ENCODE peak calls at places on chromosomes 16 and 17, in five cellular contexts. V is adrenal gland, C is uterus, D is lung, H is aorta. K is an unnamed sample.

GRCh38 chr17:38358586-38359513 is 7.2 kb downstream of the SOCS7 start:
- DNase-seq in V (no peak), C (no peak), D (no peak), H (no peak), K (no peak)

GRCh38 chr17:31598921-31599571 is 207.6 kb downstream of the RAB11FIP4 start:
- DNase-seq in V (no peak), C (no peak), D (no peak), H (no peak), K (no peak)

GRCh38 chr17:31919802-31920525 is 16.8 kb upstream of the SUZ12 start:
- DNase-seq in V (no peak), C (no peak), D (no peak), H (no peak), K (no peak)

GRCh38 chr17:54992797-54993639 is 24.5 kb downstream of the STXBP4 start:
- DNase-seq in V (no peak), C (no peak), D (no peak), H (no peak), K (no peak)

GRCh38 chr16:79316004-79316458 is 284.5 kb downstream of the MAF start:
- DNase-seq in V (no peak), C (no peak), D (no peak), H (no peak), K (no peak)

GRCh38 chr16:24834459-24835335 is 11.1 kb upstream of the SLC5A11 start:
- DNase-seq in V (no peak), C (no peak), D (no peak), H (no peak), K (peak; percentile 7)

GRCh38 chr16:67256701-67257230 is 8.0 kb downstream of the SLC9A5 start:
- DNase-seq in V (no peak), C (no peak), D (no peak), H (peak; percentile 59), K (no peak)

GRCh38 chr16:17511340-17511739 is 40.6 kb upstream of the XYLT1 start:
- DNase-seq in V (no peak), C (no peak), D (no peak), H (no peak), K (no peak)

GRCh38 chr17:40910441-40910841 is 25.4 kb upstream of the KRT20 start:
- DNase-seq in V (no peak), C (no peak), D (no peak), H (no peak), K (no peak)

GRCh38 chr17:31048780-31049179 is 46.0 kb upstream of the NF1 start:
- DNase-seq in V (no peak), C (no peak), D (no peak), H (no peak), K (no peak)

GRCh38 chr16:79795556-79795955 is 195.0 kb upstream of the MAF start:
- DNase-seq in V (no peak), C (no peak), D (no peak), H (no peak), K (no peak)

GRCh38 chr16:46801428-46802049 is 29.4 kb downstream of the C16orf87 start:
- DNase-seq in V (no peak), C (no peak), D (no peak), H (no peak), K (no peak)

GRCh38 chr17:18066866-18067265 is 20.9 kb upstream of the DRG2 start:
- DNase-seq in V (no peak), C (no peak), D (no peak), H (no peak), K (no peak)
- H3K4me1 ChIP-seq in V (peaks cover 6% of the 10 kb centered on the region), C (no peaks in the 10 kb centered on the region), D (no peaks in the 10 kb centered on the region), H (no peaks in the 10 kb centered on the region), K (no peaks in the 10 kb centered on the region)

GRCh38 chr16:26709175-26709574 is 357.6 kb upstream of the C16orf82 start:
- DNase-seq in V (no peak), C (no peak), D (no peak), H (no peak), K (no peak)
- H3K27ac ChIP-seq in V (no peak overlapping the region), C (no peak overlapping the region), D (no peak overlapping the region), H (no peak overlapping the region), K (no peak overlapping the region)

DNA sequence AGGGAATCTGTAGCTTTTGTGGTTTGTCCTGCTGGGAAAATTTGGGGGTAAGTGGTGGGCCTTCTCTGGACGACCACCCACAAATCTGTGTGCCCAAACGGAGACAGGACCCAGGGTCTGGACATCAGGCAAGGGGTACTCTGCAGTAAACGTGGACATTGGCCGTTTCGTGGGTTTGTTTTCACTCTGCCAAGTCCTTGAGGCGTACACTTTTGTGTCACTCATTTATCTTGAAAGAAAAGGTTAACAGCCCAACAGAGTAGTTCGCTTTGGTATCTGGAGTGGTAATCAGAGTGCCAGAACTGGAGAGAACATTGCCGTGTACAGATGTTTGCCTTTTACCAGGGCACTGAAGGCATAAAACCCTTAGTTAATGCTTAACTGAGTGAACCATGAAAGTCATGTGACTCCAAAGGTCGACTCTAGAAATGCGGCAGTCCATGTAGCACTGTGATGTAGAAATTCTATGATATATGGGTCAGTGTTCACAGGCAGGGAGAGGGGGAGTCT is 15.4 kb downstream of the NAA60 start:
- DNase-seq in V (no peak), C (no peak), D (peak; percentile 47), H (no peak), K (peak; percentile 30)
- H3K4me1 ChIP-seq in V (peaks cover 57% of the 10 kb centered on the region), C (peaks cover 13% of the 10 kb centered on the region), D (peaks cover 23% of the 10 kb centered on the region), H (no peaks in the 10 kb centered on the region), K (peaks cover 29% of the 10 kb centered on the region)

GRCh38 chr17:76529643-76530488 is 7.6 kb downstream of the CYGB start:
- DNase-seq in V (peak; percentile 55), C (peak; percentile 86), D (peak; percentile 72), H (peak; percentile 89), K (peak; percentile 43)

GRCh38 chr17:76528528-76529223 is 8.8 kb downstream of the CYGB start:
- DNase-seq in V (no peak), C (peak; percentile 62), D (no peak), H (no peak), K (no peak)

GRCh38 chr17:76529224-76529642 is 8.3 kb downstream of the CYGB start:
- DNase-seq in V (peak; percentile 71), C (peak; percentile 89), D (peak; percentile 58), H (peak; percentile 92), K (peak; percentile 38)

GRCh38 chr17:76528156-76528527 is 9.4 kb downstream of the CYGB start:
- DNase-seq in V (no peak), C (peak; percentile 54), D (no peak), H (no peak), K (no peak)

DNA sequence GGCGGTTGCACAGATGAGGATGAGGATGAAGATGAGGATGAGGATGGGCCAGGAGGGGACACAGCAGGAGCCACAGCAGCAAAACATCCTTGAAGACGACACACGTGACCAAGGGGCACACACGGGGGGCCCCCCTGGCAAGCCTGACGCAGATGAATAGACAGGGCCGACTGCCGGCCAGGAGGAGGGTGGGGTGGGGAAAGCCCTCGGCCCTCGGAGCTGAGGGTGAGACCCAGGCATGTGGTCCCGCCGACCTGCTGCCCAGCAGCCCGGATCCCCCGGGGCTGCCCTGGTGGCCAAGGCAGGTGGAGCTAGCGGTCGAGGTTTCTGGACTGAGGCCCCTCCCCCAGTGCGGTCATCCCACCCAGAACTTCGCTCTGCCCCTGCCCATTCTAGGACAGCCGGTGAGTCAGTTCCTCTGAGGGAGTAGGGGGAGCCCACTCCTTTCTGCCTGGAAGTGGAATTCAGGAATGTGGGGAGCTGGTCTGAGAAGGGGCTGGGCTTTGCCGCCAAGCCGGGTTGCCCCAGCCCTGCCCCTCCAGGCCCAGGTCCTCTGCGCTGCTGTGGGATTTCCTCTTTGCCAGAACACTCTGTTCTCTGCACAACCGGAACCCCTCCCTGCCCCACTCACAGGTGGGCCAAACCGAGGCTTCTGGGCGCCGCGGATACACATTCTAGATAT is 9.9 kb downstream of the CYGB start:
- DNase-seq in V (no peak), C (peak; percentile 86), D (peak; percentile 57), H (no peak), K (peak; percentile 40)
- H3K27ac ChIP-seq in V (no peak overlapping the region), C (peak overlapping the region; percentile 95), D (peak overlapping the region; percentile 54), H (no peak overlapping the region), K (peak overlapping the region; percentile 89)

GRCh38 chr17:7553356-7553755 is 4.5 kb downstream of the TNFSF12 start:
- DNase-seq in V (no peak), C (no peak), D (no peak), H (no peak), K (no peak)
- H3K4me1 ChIP-seq in V (peaks cover 23% of the 10 kb centered on the region), C (peaks cover 19% of the 10 kb centered on the region), D (no peaks in the 10 kb centered on the region), H (no peaks in the 10 kb centered on the region), K (peaks cover 26% of the 10 kb centered on the region)

K was measured in thyroid gland.